ENCODE peak calls at places on chromosome 19, in four cellular contexts. P is bronchial epithelial cell, Y is heart right ventricle, H is SHP77. Q is an unnamed sample.

GRCh38 chr19:50147462-50148423 is 15.3 kb downstream of the IZUMO2 start:
- DNase-seq in P (peak; percentile 84), Y (peak; percentile 89), H (peak; percentile 98), Q (peak; percentile 50)

GRCh38 chr19:58228584-58229254 is at the start of gene ZNF544:
- DNase-seq in P (peak; percentile 64), Y (peak; percentile 80), H (peak; percentile 36), Q (peak; percentile 64)

GRCh38 chr19:51018745-51019543 is 565 bp downstream of the KLK10 start:
- DNase-seq in P (no peak), Y (peak; percentile 39), H (no peak), Q (no peak)

GRCh38 chr19:7454998-7455397 is 33.8 kb downstream of the PEX11G start:
- DNase-seq in P (no peak), Y (no peak), H (no peak), Q (no peak)

GRCh38 chr19:40827386-40828247 is 22.6 kb downstream of the CYP2A6 start:
- DNase-seq in P (no peak), Y (no peak), H (no peak), Q (no peak)

GRCh38 chr19:52786078-52786463 is 520 bp downstream of the ZNF600 start:
- DNase-seq in P (peak; percentile 1), Y (peak; percentile 11), H (no peak), Q (no peak)

GRCh38 chr19:18591735-18592385 is 3.3 kb downstream of the REX1BD start:
- DNase-seq in P (no peak), Y (no peak), H (no peak), Q (peak; percentile 96)

GRCh38 chr19:34667349-34668076 is 9.4 kb downstream of the SCGB2B2 start:
- DNase-seq in P (no peak), Y (no peak), H (no peak), Q (peak; percentile 27)

GRCh38 chr19:10915511-10916091 is 12.8 kb downstream of the YIPF2 start:
- DNase-seq in P (peak; percentile 73), Y (no peak), H (no peak), Q (peak; percentile 95)

GRCh38 chr19:40341601-40342482 is 6.4 kb downstream of the C19orf47 start:
- DNase-seq in P (no peak), Y (peak; percentile 75), H (no peak), Q (no peak)

GRCh38 chr19:21084343-21084742 is 2.3 kb downstream of the ZNF714 start:
- DNase-seq in P (peak; percentile 59), Y (no peak), H (no peak), Q (no peak)

GRCh38 chr19:507286-508203 is at the start of gene TPGS1:
- DNase-seq in P (no peak), Y (peak; percentile 89), H (peak; percentile 85), Q (peak; percentile 64)

GRCh38 chr19:3671680-3672574 is 28.3 kb downstream of the PIP5K1C start:
- DNase-seq in P (no peak), Y (no peak), H (no peak), Q (no peak)

GRCh38 chr19:29967623-29968022 is 25.6 kb downstream of the URI1 start:
- DNase-seq in P (no peak), Y (no peak), H (no peak), Q (peak; percentile 61)

GRCh38 chr19:39377373-39378362 is 13.2 kb downstream of the PAF1 start:
- DNase-seq in P (no peak), Y (no peak), H (no peak), Q (no peak)

GRCh38 chr19:29535984-29536508 is 10.3 kb downstream of the VSTM2B start:
- DNase-seq in P (no peak), Y (no peak), H (no peak), Q (no peak)

GRCh38 chr19:41887711-41888382 is 4.9 kb downstream of the ARHGEF1 start:
- DNase-seq in P (peak; percentile 96), Y (no peak), H (no peak), Q (no peak)

GRCh38 chr19:17902701-17903100 is 30.1 kb upstream of the CCDC124 start:
- DNase-seq in P (peak; percentile 67), Y (no peak), H (no peak), Q (peak; percentile 34)

GRCh38 chr19:15432018-15432494 is 13.3 kb upstream of the AKAP8L start:
- DNase-seq in P (no peak), Y (no peak), H (no peak), Q (no peak)

GRCh38 chr19:2217591-2217990 is 18.5 kb downstream of the PLEKHJ1 start:
- DNase-seq in P (no peak), Y (no peak), H (no peak), Q (no peak)

GRCh38 chr19:42081584-42082258 is 5.8 kb downstream of the ZNF574 start:
- DNase-seq in P (peak; percentile 25), Y (no peak), H (peak; percentile 8), Q (peak; percentile 37)

GRCh38 chr19:17610384-17610783 is 54.9 kb downstream of the COLGALT1 start:
- DNase-seq in P (peak; percentile 17), Y (no peak), H (no peak), Q (no peak)

GRCh38 chr19:29560313-29561075 is 34.7 kb downstream of the VSTM2B start:
- DNase-seq in P (no peak), Y (no peak), H (no peak), Q (no peak)

GRCh38 chr19:48616491-48617056 is 1.7 kb upstream of the FAM83E start:
- DNase-seq in P (no peak), Y (no peak), H (no peak), Q (no peak)

GRCh38 chr19:2181618-2181997 is 17.9 kb downstream of the DOT1L start:
- DNase-seq in P (no peak), Y (no peak), H (no peak), Q (no peak)

GRCh38 chr19:17304386-17305047 is 1.2 kb upstream of the MRPL34 start:
- DNase-seq in P (peak; percentile 86), Y (no peak), H (no peak), Q (peak; percentile 49)

GRCh38 chr19:41421314-41421713 is 5.9 kb downstream of the B3GNT8 start:
- DNase-seq in P (no peak), Y (no peak), H (peak; percentile 55), Q (no peak)

GRCh38 chr19:3538965-3539742 is at the start of gene TEKTIP1:
- DNase-seq in P (no peak), Y (no peak), H (no peak), Q (no peak)

GRCh38 chr19:9865732-9866627 is 30.9 kb downstream of the PIN1 start:
- DNase-seq in P (no peak), Y (no peak), H (no peak), Q (no peak)

GRCh38 chr19:6854758-6855157 is 32.6 kb upstream of the ADGRE1 start:
- DNase-seq in P (no peak), Y (no peak), H (no peak), Q (no peak)

Q was measured in fibroblast of gingiva.